ENCODE peak calls at places on chromosomes 12 and 14, in eight cellular contexts. C, T, Y, D, N, L, J and X are unnamed samples.

GRCh38 chr12:51601241-51601640 is 10.2 kb downstream of the SCN8A start:
- DNase-seq in C (no peak), T (no peak), Y (no peak), D (no peak), N (no peak), L (no peak), J (no peak), X (no peak)

GRCh38 chr14:94485944-94486841 is 10.2 kb upstream of the SERPINA9 start:
- DNase-seq in C (peak; percentile 54), T (peak; percentile 71), Y (peak; percentile 41), D (peak; percentile 11), N (peak; percentile 92), L (peak; percentile 34), J (peak; percentile 62), X (peak; percentile 75)

GRCh38 chr14:92615451-92615850 is 101.9 kb downstream of the RIN3 start:
- DNase-seq in C (no peak), T (no peak), Y (no peak), D (no peak), N (no peak), L (no peak), J (no peak), X (no peak)

GRCh38 chr12:111248981-111249380 is 119.9 kb downstream of the PHETA1 start:
- DNase-seq in C (no peak), T (no peak), Y (no peak), D (no peak), N (no peak), L (no peak), J (peak; percentile 52), X (no peak)

GRCh38 chr12:53298154-53298553 is 1.3 kb upstream of the MYG1 start:
- DNase-seq in C (peak; percentile 86), T (no peak), Y (no peak), D (no peak), N (no peak), L (no peak), J (peak; percentile 92), X (no peak)

GRCh38 chr12:121357331-121357730 is 5.1 kb upstream of the ANAPC5 start:
- DNase-seq in C (no peak), T (no peak), Y (no peak), D (no peak), N (no peak), L (no peak), J (no peak), X (no peak)

GRCh38 chr12:130966443-130967030 is 12.8 kb downstream of the ADGRD1 start:
- DNase-seq in C (no peak), T (no peak), Y (no peak), D (no peak), N (no peak), L (no peak), J (no peak), X (no peak)

GRCh38 chr14:50726372-50727107 is 58.4 kb upstream of the SAV1 start:
- DNase-seq in C (peak; percentile 82), T (no peak), Y (no peak), D (no peak), N (no peak), L (no peak), J (peak; percentile 98), X (no peak)

GRCh38 chr12:15856097-15856982 is 25.8 kb upstream of the STRAP start:
- DNase-seq in C (peak; percentile 86), T (peak; percentile 41), Y (peak; percentile 36), D (peak; percentile 62), N (peak; percentile 5), L (peak; percentile 60), J (peak; percentile 80), X (peak; percentile 75)

GRCh38 chr12:69007166-69007857 is 74.3 kb upstream of the CPM start:
- DNase-seq in C (peak; percentile 88), T (peak; percentile 9), Y (peak; percentile 29), D (no peak), N (no peak), L (peak; percentile 47), J (peak; percentile 94), X (no peak)

GRCh38 chr12:18277196-18277595 is 15.9 kb downstream of the PIK3C2G start:
- DNase-seq in C (no peak), T (no peak), Y (no peak), D (no peak), N (no peak), L (no peak), J (no peak), X (no peak)

GRCh38 chr12:43722621-43723020 is 36.0 kb downstream of the PUS7L start:
- DNase-seq in C (no peak), T (no peak), Y (no peak), D (no peak), N (no peak), L (no peak), J (no peak), X (no peak)

GRCh38 chr12:118151755-118152154 is 15.8 kb downstream of the PEBP1 start:
- DNase-seq in C (no peak), T (no peak), Y (no peak), D (no peak), N (no peak), L (no peak), J (no peak), X (no peak)

GRCh38 chr14:58752782-58753181 is 115.0 kb downstream of the DACT1 start:
- DNase-seq in C (peak; percentile 43), T (no peak), Y (peak; percentile 91), D (peak; percentile 73), N (peak; percentile 90), L (no peak), J (no peak), X (no peak)

DNA sequence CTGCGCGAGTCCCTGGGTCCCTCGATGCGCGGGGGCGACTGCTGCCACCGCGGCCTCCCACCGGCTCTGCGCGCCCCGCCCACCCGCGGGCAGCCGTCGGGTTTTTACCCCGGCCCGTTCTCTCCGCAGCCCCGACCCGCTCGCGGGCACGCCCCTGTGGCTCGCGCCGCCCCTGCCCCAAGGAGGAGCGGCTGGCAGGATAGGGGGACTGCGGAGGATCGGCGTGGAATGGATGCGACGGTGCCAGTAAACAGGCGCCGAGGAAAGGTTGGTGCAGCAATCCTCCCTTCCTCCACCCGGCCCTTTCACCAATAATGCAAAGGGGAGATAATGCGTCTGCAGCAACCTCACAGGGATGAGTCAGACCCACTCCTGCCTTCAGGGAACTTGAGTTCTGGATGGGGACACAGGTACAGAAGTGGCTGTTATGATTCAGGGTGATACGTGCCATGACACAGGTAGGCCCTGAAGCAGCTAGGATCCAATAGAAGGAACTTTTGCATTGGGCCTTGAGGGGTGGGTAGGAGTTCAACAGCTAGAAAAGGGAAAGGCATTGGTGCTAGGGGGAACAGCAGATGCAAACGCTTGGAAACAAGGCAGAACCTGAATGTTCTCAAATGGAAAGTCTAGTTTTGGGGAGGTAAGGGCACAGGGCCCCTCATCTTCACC is 554 bp upstream of the DEGS2 start:
- DNase-seq in C (no peak), T (no peak), Y (no peak), D (no peak), N (no peak), L (no peak), J (no peak), X (no peak)
- H3K4me3 ChIP-seq in C (no peak overlapping the region), T (peak overlapping the region; percentile 44), Y (no peak overlapping the region), D (peak overlapping the region; percentile 28), N (no peak overlapping the region), L (peak overlapping the region; percentile 80), J (no peak overlapping the region), X (peak overlapping the region; percentile 56)

DNA sequence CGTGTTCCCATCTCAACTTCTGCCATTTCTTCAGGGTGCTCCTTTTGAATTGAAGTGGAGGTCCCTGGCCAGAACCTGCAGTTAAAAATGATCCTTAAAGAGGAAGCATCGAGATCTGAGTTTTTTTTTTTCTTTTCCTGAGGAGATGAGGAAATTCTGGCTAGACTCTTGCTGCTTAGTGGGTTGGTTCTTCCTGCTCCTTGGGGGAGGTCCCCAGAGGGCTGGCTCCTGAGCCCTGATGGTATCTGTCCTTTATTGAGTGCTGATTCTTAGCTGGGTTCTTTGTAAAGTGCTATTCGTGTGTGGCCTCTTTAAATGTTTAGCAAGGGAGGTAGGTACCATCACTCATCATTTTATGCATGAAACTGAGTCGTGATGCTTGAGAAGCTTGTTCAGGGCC is 11.7 kb downstream of the PELI2 start:
- DNase-seq in C (no peak), T (no peak), Y (no peak), D (peak; percentile 28), N (peak; percentile 49), L (no peak), J (peak; percentile 25), X (no peak)
- H3K4me3 ChIP-seq in C (no peak overlapping the region), T (no peak overlapping the region), Y (no peak overlapping the region), D (no peak overlapping the region), N (no peak overlapping the region), L (no peak overlapping the region), J (no peak overlapping the region), X (no peak overlapping the region)

DNA sequence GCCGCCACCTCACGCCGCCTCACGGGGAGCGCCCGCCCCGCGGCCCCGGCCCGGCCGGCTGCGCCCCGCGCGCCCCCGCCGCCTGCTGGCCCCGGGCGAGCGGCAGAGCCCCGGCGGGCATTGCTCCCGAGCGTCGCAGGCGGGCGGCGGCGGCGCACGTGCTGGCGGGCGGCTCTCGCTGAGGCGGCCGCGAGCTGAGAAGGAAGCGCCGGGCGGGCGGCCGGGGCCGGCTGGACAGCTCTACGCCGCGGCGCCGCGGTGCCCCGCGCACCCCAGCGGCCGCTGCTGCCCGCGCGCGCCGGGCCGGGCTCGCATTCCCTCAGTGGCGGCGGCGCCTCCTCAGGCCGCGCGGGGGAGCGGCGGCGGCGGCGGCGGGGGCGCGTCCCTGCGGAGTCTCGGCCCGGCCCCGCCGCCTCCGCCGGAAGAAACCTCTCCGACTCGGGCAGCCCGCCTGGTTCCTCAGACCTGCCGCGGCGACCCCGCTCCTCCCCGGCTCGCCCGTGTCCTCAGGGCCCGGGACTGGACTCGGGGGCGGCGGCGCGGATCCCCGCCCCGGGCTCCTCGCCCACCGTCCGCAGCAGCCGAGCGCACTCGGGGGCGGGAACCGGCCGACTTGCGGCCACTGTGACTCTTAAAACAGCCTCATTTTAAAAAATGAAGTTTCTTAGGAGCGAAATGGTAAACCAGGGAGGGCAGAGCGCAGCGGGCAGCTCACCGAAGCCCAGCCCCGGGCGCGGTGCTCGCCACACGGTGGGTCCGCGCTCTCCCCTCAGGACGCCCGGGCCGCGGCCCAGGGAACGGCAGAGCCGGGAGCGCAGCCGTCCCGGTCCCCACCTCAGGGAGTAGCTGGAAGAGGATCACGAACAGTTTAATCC is at the start of gene PITPNM2:
- DNase-seq in C (peak; percentile 38), T (no peak), Y (peak; percentile 70), D (peak; percentile 50), N (peak; percentile 90), L (peak; percentile 55), J (peak; percentile 35), X (peak; percentile 79)
- H3K4me3 ChIP-seq in C (peak within 1 kb of the TSS; percentile 68), T (peak within 1 kb of the TSS; percentile 66), Y (peak within 1 kb of the TSS; percentile 86), D (peak within 1 kb of the TSS; percentile 90), N (peak within 1 kb of the TSS; percentile 57), L (peak within 1 kb of the TSS; percentile 55), J (peak within 1 kb of the TSS; percentile 53), X (peak within 1 kb of the TSS; percentile 65)

GRCh38 chr12:81085832-81086231 is 8.0 kb downstream of the ACSS3 start:
- DNase-seq in C (no peak), T (no peak), Y (no peak), D (no peak), N (no peak), L (no peak), J (no peak), X (no peak)

GRCh38 chr12:81086342-81086741 is 8.5 kb downstream of the ACSS3 start:
- DNase-seq in C (no peak), T (no peak), Y (no peak), D (no peak), N (no peak), L (no peak), J (no peak), X (peak; percentile 37)

GRCh38 chr12:81092053-81092452 is 14.2 kb downstream of the ACSS3 start:
- DNase-seq in C (no peak), T (no peak), Y (no peak), D (no peak), N (no peak), L (no peak), J (no peak), X (no peak)

GRCh38 chr12:81088221-81088620 is 10.3 kb downstream of the ACSS3 start:
- DNase-seq in C (no peak), T (no peak), Y (no peak), D (no peak), N (no peak), L (no peak), J (no peak), X (no peak)

GRCh38 chr12:81089412-81089811 is 11.5 kb downstream of the ACSS3 start:
- DNase-seq in C (no peak), T (no peak), Y (no peak), D (no peak), N (no peak), L (no peak), J (no peak), X (no peak)
- H3K4me3 ChIP-seq in C (no peak overlapping the region), T (no peak overlapping the region), Y (no peak overlapping the region), D (no peak overlapping the region), N (no peak overlapping the region), L (no peak overlapping the region), J (no peak overlapping the region), X (no peak overlapping the region)